ENCODE peak calls at places on chromosomes 1 and 21, in four cellular contexts. N, O, S and I are unnamed samples.
A peak's percentile ranks its signal among the peaks of the same experiment; 100 is the strongest.

GRCh38 chr1:40818264-40818961 is 34.8 kb downstream of the KCNQ4 start:
- DNase-seq in N (no peak), O (peak; percentile 60), S (no peak), I (peak; percentile 85)

GRCh38 chr1:217889401-217889800 is 258.3 kb downstream of the SPATA17 start:
- DNase-seq in N (no peak), O (no peak), S (no peak), I (no peak)

GRCh38 chr1:67683736-67684525 is 1.1 kb upstream of the GADD45A start:
- DNase-seq in N (no peak), O (no peak), S (no peak), I (no peak)

GRCh38 chr1:6753320-6754140 is 31.7 kb upstream of the CAMTA1 start:
- DNase-seq in N (no peak), O (no peak), S (no peak), I (no peak)

GRCh38 chr1:223504741-223505140 is 111.5 kb downstream of the CCDC185 start:
- DNase-seq in N (no peak), O (no peak), S (no peak), I (no peak)

GRCh38 chr1:179124866-179125265 is 43.0 kb downstream of the TOR3A start:
- DNase-seq in N (no peak), O (no peak), S (no peak), I (no peak)

GRCh38 chr1:150006881-150007401 is 3.6 kb downstream of the OTUD7B start:
- DNase-seq in N (no peak), O (peak; percentile 32), S (no peak), I (no peak)

GRCh38 chr1:6359568-6360496 is 33.7 kb downstream of the ACOT7 start:
- DNase-seq in N (peak; percentile 31), O (peak; percentile 66), S (peak; percentile 50), I (peak; percentile 71)

GRCh38 chr1:192861860-192862259 is 53.0 kb downstream of the RGS2 start:
- DNase-seq in N (no peak), O (no peak), S (no peak), I (no peak)

GRCh38 chr1:234707641-234708040 is 97.7 kb upstream of the IRF2BP2 start:
- DNase-seq in N (no peak), O (no peak), S (no peak), I (no peak)

GRCh38 chr1:62962794-62963776 is 179.2 kb downstream of the ATG4C start:
- DNase-seq in N (peak; percentile 2), O (peak; percentile 59), S (no peak), I (peak; percentile 51)

GRCh38 chr21:36132691-36133090 is 2.2 kb upstream of the CBR3 start:
- DNase-seq in N (no peak), O (no peak), S (no peak), I (no peak)

GRCh38 chr1:201254625-201255469 is 28.5 kb upstream of the PKP1 start:
- DNase-seq in N (no peak), O (peak; percentile 91), S (no peak), I (peak; percentile 93)

GRCh38 chr1:6440198-6441126 is 15.9 kb downstream of the ESPN start:
- DNase-seq in N (no peak), O (peak; percentile 96), S (no peak), I (peak; percentile 60)

GRCh38 chr1:55725378-55725777 is 510.2 kb upstream of the USP24 start:
- DNase-seq in N (no peak), O (no peak), S (no peak), I (no peak)

GRCh38 chr1:45785583-45785982 is 17.8 kb upstream of the MAST2 start:
- DNase-seq in N (no peak), O (no peak), S (peak; percentile 53), I (no peak)

GRCh38 chr1:41515778-41516167 is 31.3 kb upstream of the EDN2 start:
- DNase-seq in N (no peak), O (no peak), S (no peak), I (no peak)

GRCh38 chr21:34073749-34074282 is 438 bp downstream of the MRPS6 start:
- DNase-seq in N (peak; percentile 29), O (peak; percentile 75), S (no peak), I (peak; percentile 36)
- TF ChIP-seq SPI1 in N (no peak), O (no peak), S (no peak), I (no peak)

GRCh38 chr21:45291613-45292398 is 4.1 kb upstream of the POFUT2 start:
- DNase-seq in N (no peak), O (no peak), S (no peak), I (no peak)
- TF ChIP-seq SPI1 in N (no peak), O (no peak), S (no peak), I (no peak)

DNA sequence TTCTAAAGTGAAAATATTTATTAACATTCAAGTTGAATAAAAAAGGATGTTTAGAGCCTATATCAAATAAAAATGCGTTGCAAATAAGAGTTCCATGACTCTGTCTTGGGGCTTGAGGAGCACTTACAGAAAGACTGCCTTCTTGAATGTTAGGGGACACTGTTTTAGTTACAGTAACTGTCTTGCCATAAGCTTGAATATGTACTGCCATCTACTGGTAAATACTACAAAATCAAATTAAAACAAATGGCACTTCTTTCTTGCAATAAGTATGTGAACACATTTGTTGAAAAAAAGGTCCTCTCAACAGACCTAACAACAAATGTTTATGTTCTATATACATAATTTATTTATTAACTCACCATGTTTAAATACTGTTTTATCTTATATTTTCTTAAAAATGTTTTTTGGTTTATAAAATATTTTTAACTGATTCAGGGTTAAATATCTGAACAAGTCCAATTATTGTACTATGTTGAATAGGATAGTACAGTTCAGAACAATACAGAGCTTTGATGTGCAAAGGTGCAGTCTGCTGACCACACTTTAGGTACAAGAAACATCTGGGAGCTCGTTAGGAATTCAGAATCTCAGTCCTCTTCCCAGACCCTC is 199.5 kb downstream of the LRRIQ3 start:
- DNase-seq in N (no peak), O (no peak), S (peak; percentile 1), I (no peak)
- TF ChIP-seq SPI1 in N (no peak), O (no peak), S (no peak), I (no peak)

GRCh38 chr1:174968750-174969244 is 30.9 kb upstream of the CACYBP start:
- DNase-seq in N (no peak), O (peak; percentile 36), S (peak; percentile 79), I (no peak)
- TF ChIP-seq SPI1 in N (no peak), O (no peak), S (no peak), I (no peak)

GRCh38 chr1:117038236-117038635 is 21.9 kb upstream of the TTF2 start:
- DNase-seq in N (no peak), O (no peak), S (no peak), I (no peak)
- TF ChIP-seq SPI1 in N (no peak), O (no peak), S (no peak), I (no peak)

GRCh38 chr1:198253259-198253658 is 96.5 kb downstream of the NEK7 start:
- DNase-seq in N (no peak), O (no peak), S (peak; percentile 30), I (no peak)

GRCh38 chr1:198254521-198254920 is 97.7 kb downstream of the NEK7 start:
- DNase-seq in N (no peak), O (no peak), S (no peak), I (no peak)

GRCh38 chr1:198254948-198255347 is 98.2 kb downstream of the NEK7 start:
- DNase-seq in N (no peak), O (no peak), S (no peak), I (no peak)

GRCh38 chr1:198255783-198256182 is 99.0 kb downstream of the NEK7 start:
- DNase-seq in N (no peak), O (no peak), S (no peak), I (no peak)

DNA sequence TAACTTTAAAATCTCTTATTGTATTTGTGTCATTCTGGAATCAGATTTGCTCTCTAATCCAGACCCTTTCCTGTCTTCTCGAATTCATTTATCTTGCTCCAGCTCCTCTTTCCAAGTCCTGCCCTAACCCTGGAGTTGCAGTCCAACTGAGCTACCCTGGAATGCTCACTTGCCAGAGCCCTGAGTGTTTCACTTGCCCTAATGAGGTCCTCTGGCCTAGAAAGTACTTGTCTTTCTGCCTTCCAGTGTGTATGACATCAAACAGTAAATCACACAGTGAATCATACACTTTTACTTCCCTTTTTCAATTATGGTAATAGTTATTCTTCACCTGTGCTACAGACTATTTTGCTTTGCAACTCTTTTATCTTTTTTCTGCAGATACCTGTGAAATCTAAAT is 96.9 kb downstream of the NEK7 start:
- DNase-seq in N (no peak), O (no peak), S (peak; percentile 50), I (no peak)
- TF ChIP-seq SPI1 in N (no peak), O (no peak), S (no peak), I (no peak)

DNA sequence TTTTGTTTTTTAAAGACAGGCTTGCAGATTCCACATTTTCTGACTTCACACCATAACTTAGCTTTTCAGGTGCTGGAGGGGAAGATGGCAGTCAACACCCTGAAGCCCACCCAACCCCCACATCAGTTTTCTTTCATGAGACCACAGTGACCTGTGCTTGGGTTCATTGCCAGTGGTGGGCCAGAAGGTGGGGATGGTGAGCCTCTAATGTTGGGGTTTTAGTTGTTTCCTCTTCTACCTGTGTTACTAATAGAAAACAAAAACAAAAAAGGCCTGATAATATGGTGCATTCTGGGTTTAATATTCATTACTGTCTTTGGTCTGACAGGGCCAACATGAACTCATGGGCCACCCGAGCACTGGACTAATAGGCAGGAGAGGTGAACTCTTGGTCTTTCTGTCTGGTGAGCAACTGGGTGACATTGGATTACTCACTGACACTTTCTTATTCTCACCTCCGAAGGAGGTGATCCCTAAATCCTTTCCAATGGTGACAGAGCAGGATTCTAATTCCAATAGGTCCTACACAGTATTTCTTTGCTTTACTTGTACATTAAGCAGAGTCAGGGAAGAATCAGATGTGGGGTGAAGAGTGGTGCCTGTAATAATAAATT is 132.8 kb downstream of the CLIC6 start:
- DNase-seq in N (no peak), O (peak; percentile 40), S (no peak), I (peak; percentile 28)
- TF ChIP-seq SPI1 in N (no peak), O (no peak), S (no peak), I (no peak)

GRCh38 chr1:9825101-9826074 is 1.6 kb upstream of the CLSTN1 start:
- DNase-seq in N (peak; percentile 68), O (peak; percentile 53), S (peak; percentile 20), I (no peak)
- TF ChIP-seq SPI1 in N (peak; percentile 79), O (no peak), S (peak; percentile 49), I (peak; percentile 52)